ENCODE peak calls at places on chromosomes 13 and 19, in six cellular contexts. One of them, this sample, is unnamed.
A peak's percentile ranks its signal among the peaks of the same experiment; 100 is the strongest.

GRCh38 chr13:46278474-46278873 is 66.7 kb downstream of the LRRC63 start:
- DNase-seq in upper lobe of left lung: no peak
- DNase-seq in NCI-H1417 treated with DMSO at 0.1 percent for 48 hours: no peak
- DNase-seq in NCI-H187: no peak
- DNase-seq in GM04504: no peak
- DNase-seq in DMS153: no peak
- DNase-seq in this sample: no peak

GRCh38 chr19:19218911-19219310 is 7.2 kb downstream of the NCAN start:
- DNase-seq in GM04504: no peak
- DNase-seq in NCI-H1417 treated with DMSO at 0.1 percent for 48 hours: no peak
- DNase-seq in upper lobe of left lung: no peak
- DNase-seq in NCI-H187: no peak
- DNase-seq in DMS153: no peak
- DNase-seq in this sample: no peak

GRCh38 chr13:99909836-99910619 is 61.5 kb downstream of the ZIC5 start:
- DNase-seq in DMS153: no peak
- DNase-seq in upper lobe of left lung: no peak
- DNase-seq in NCI-H187: no peak
- DNase-seq in NCI-H1417 treated with DMSO at 0.1 percent for 48 hours: no peak
- DNase-seq in GM04504: no peak
- DNase-seq in this sample: no peak

GRCh38 chr13:25116044-25116443 is 20.1 kb downstream of the PABPC3 start:
- DNase-seq in NCI-H187: no peak
- DNase-seq in GM04504: no peak
- DNase-seq in NCI-H1417 treated with DMSO at 0.1 percent for 48 hours: no peak
- DNase-seq in upper lobe of left lung: no peak
- DNase-seq in DMS153: no peak
- DNase-seq in this sample: no peak

GRCh38 chr19:40743926-40744325 is 6.4 kb downstream of the ACTMAP start:
- DNase-seq in NCI-H187: no peak
- DNase-seq in DMS153: no peak
- DNase-seq in NCI-H1417 treated with DMSO at 0.1 percent for 48 hours: no peak
- DNase-seq in upper lobe of left lung: no peak
- DNase-seq in GM04504: no peak
- DNase-seq in this sample: no peak

GRCh38 chr19:8342316-8342683 is 762 bp downstream of the KANK3 start:
- DNase-seq in DMS153: no peak
- DNase-seq in GM04504: no peak
- DNase-seq in NCI-H1417 treated with DMSO at 0.1 percent for 48 hours: no peak
- DNase-seq in upper lobe of left lung: no peak
- DNase-seq in NCI-H187: no peak
- DNase-seq in this sample: no peak

GRCh38 chr13:73633817-73634449 is 500.3 kb downstream of the KLF12 start:
- DNase-seq in NCI-H1417 treated with DMSO at 0.1 percent for 48 hours: no peak
- DNase-seq in DMS153: no peak
- DNase-seq in upper lobe of left lung: no peak
- DNase-seq in NCI-H187: no peak
- DNase-seq in GM04504: no peak
- DNase-seq in this sample: no peak

GRCh38 chr13:95956589-95957148 is 96.5 kb downstream of the UGGT2 start:
- DNase-seq in GM04504: no peak
- DNase-seq in NCI-H1417 treated with DMSO at 0.1 percent for 48 hours: no peak
- DNase-seq in NCI-H187: no peak
- DNase-seq in upper lobe of left lung: no peak
- DNase-seq in DMS153: no peak
- DNase-seq in this sample: no peak

GRCh38 chr13:44819245-44819644 is 170.0 kb downstream of the NUFIP1 start:
- DNase-seq in DMS153: peak; percentile 75
- DNase-seq in NCI-H1417 treated with DMSO at 0.1 percent for 48 hours: no peak
- DNase-seq in NCI-H187: no peak
- DNase-seq in GM04504: no peak
- DNase-seq in upper lobe of left lung: no peak
- DNase-seq in this sample: no peak

GRCh38 chr19:6020166-6020967 is 42.4 kb upstream of the RANBP3 start:
- DNase-seq in NCI-H1417 treated with DMSO at 0.1 percent for 48 hours: no peak
- DNase-seq in GM04504: no peak
- DNase-seq in upper lobe of left lung: no peak
- DNase-seq in NCI-H187: no peak
- DNase-seq in DMS153: peak; percentile 91
- DNase-seq in this sample: no peak

GRCh38 chr19:48844472-48844871 is 8.2 kb upstream of the HSD17B14 start:
- DNase-seq in NCI-H1417 treated with DMSO at 0.1 percent for 48 hours: no peak
- DNase-seq in GM04504: peak; percentile 46
- DNase-seq in DMS153: no peak
- DNase-seq in upper lobe of left lung: no peak
- DNase-seq in NCI-H187: no peak
- DNase-seq in this sample: no peak

GRCh38 chr13:58963321-58963720 is 1200.4 kb downstream of the DIAPH3 start:
- DNase-seq in GM04504: no peak
- DNase-seq in DMS153: no peak
- DNase-seq in NCI-H1417 treated with DMSO at 0.1 percent for 48 hours: no peak
- DNase-seq in upper lobe of left lung: no peak
- DNase-seq in NCI-H187: no peak
- DNase-seq in this sample: no peak

GRCh38 chr13:50366488-50367174 is 351.4 kb downstream of the KCNRG start:
- DNase-seq in NCI-H187: peak; percentile 53
- DNase-seq in DMS153: peak; percentile 81
- DNase-seq in NCI-H1417 treated with DMSO at 0.1 percent for 48 hours: peak; percentile 99
- DNase-seq in GM04504: no peak
- DNase-seq in upper lobe of left lung: no peak
- DNase-seq in this sample: no peak

GRCh38 chr19:53655042-53655665 is 23.4 kb downstream of the DPRX start:
- DNase-seq in GM04504: no peak
- DNase-seq in upper lobe of left lung: no peak
- DNase-seq in DMS153: no peak
- DNase-seq in NCI-H1417 treated with DMSO at 0.1 percent for 48 hours: no peak
- DNase-seq in NCI-H187: no peak
- DNase-seq in this sample: no peak

GRCh38 chr19:2608602-2608922 is 93.9 kb downstream of the GNG7 start:
- DNase-seq in NCI-H1417 treated with DMSO at 0.1 percent for 48 hours: no peak
- DNase-seq in DMS153: no peak
- DNase-seq in NCI-H187: no peak
- DNase-seq in GM04504: no peak
- DNase-seq in upper lobe of left lung: no peak
- DNase-seq in this sample: no peak

GRCh38 chr19:7506385-7507328 is 9.2 kb upstream of the ZNF358 start:
- DNase-seq in NCI-H187: peak; percentile 65
- DNase-seq in NCI-H1417 treated with DMSO at 0.1 percent for 48 hours: no peak
- DNase-seq in DMS153: peak; percentile 95
- DNase-seq in upper lobe of left lung: peak; percentile 97
- DNase-seq in GM04504: peak; percentile 36
- DNase-seq in this sample: no peak

GRCh38 chr19:43480574-43480973 is 15.2 kb upstream of the LYPD3 start:
- DNase-seq in upper lobe of left lung: no peak
- DNase-seq in NCI-H187: no peak
- DNase-seq in GM04504: no peak
- DNase-seq in NCI-H1417 treated with DMSO at 0.1 percent for 48 hours: no peak
- DNase-seq in DMS153: no peak
- DNase-seq in this sample: no peak

GRCh38 chr13:30857018-30857417 is 49.1 kb upstream of the MEDAG start:
- DNase-seq in upper lobe of left lung: no peak
- DNase-seq in DMS153: no peak
- DNase-seq in NCI-H1417 treated with DMSO at 0.1 percent for 48 hours: no peak
- DNase-seq in GM04504: no peak
- DNase-seq in NCI-H187: no peak
- DNase-seq in this sample: no peak

GRCh38 chr13:43095771-43096719 is 72.7 kb downstream of the DNAJC15 start:
- DNase-seq in NCI-H187: no peak
- DNase-seq in GM04504: no peak
- DNase-seq in DMS153: no peak
- DNase-seq in upper lobe of left lung: no peak
- DNase-seq in NCI-H1417 treated with DMSO at 0.1 percent for 48 hours: no peak
- DNase-seq in this sample: no peak

GRCh38 chr19:47005164-47005641 is 14.4 kb upstream of the NPAS1 start:
- DNase-seq in NCI-H187: no peak
- DNase-seq in NCI-H1417 treated with DMSO at 0.1 percent for 48 hours: no peak
- DNase-seq in GM04504: no peak
- DNase-seq in DMS153: no peak
- DNase-seq in upper lobe of left lung: peak; percentile 47
- DNase-seq in this sample: no peak

GRCh38 chr19:4014541-4015491 is 7.3 kb downstream of the PIAS4 start:
- DNase-seq in upper lobe of left lung: peak; percentile 34
- DNase-seq in DMS153: no peak
- DNase-seq in GM04504: no peak
- DNase-seq in NCI-H187: no peak
- DNase-seq in NCI-H1417 treated with DMSO at 0.1 percent for 48 hours: no peak
- DNase-seq in this sample: no peak

GRCh38 chr13:38755792-38756191 is 68.9 kb downstream of the FREM2 start:
- DNase-seq in NCI-H1417 treated with DMSO at 0.1 percent for 48 hours: no peak
- DNase-seq in upper lobe of left lung: no peak
- DNase-seq in DMS153: no peak
- DNase-seq in NCI-H187: no peak
- DNase-seq in GM04504: no peak
- DNase-seq in this sample: no peak

GRCh38 chr13:102548811-102549210 is 48.0 kb upstream of the TPP2 start:
- DNase-seq in DMS153: no peak
- DNase-seq in NCI-H187: no peak
- DNase-seq in NCI-H1417 treated with DMSO at 0.1 percent for 48 hours: no peak
- DNase-seq in upper lobe of left lung: no peak
- DNase-seq in GM04504: no peak
- DNase-seq in this sample: no peak

GRCh38 chr13:22482496-22483000 is 698.2 kb upstream of the SGCG start:
- DNase-seq in upper lobe of left lung: no peak
- DNase-seq in NCI-H1417 treated with DMSO at 0.1 percent for 48 hours: no peak
- DNase-seq in GM04504: no peak
- DNase-seq in DMS153: no peak
- DNase-seq in NCI-H187: no peak
- DNase-seq in this sample: no peak

GRCh38 chr13:32225494-32225931 is 89.7 kb downstream of the ZAR1L start:
- DNase-seq in DMS153: no peak
- DNase-seq in upper lobe of left lung: no peak
- DNase-seq in NCI-H1417 treated with DMSO at 0.1 percent for 48 hours: no peak
- DNase-seq in GM04504: peak; percentile 37
- DNase-seq in NCI-H187: no peak
- DNase-seq in this sample: no peak

GRCh38 chr13:95087746-95088305 is 213.4 kb downstream of the ABCC4 start:
- DNase-seq in NCI-H187: no peak
- DNase-seq in NCI-H1417 treated with DMSO at 0.1 percent for 48 hours: no peak
- DNase-seq in DMS153: no peak
- DNase-seq in GM04504: no peak
- DNase-seq in upper lobe of left lung: no peak
- DNase-seq in this sample: no peak